ENCODE peak calls at places on chromosomes 16 and 17, in four cellular contexts. N is K562, H is WTC11, P is HepG2. G is an unnamed sample.

GRCh38 chr16:31700530-31701388 is 172.8 kb upstream of the ZNF267 start:
- DNase-seq in N (peak), H (peak), P (peak), G (peak)

GRCh38 chr16:88591577-88592021 is 21.4 kb downstream of the ZC3H18 start:
- DNase-seq in N (no peak), H (no peak), P (no peak), G (peak)

GRCh38 chr17:81365601-81366585 is 29.4 kb upstream of the BAHCC1 start:
- DNase-seq in N (peak), H (no peak), P (peak), G (peak)

GRCh38 chr16:49799172-49799571 is 56.7 kb downstream of the ZNF423 start:
- DNase-seq in N (no peak), H (peak), P (no peak), G (no peak)

GRCh38 chr17:47808830-47809480 is 12.6 kb downstream of the OSBPL7 start:
- DNase-seq in N (no peak), H (no peak), P (no peak), G (no peak)

GRCh38 chr16:9854665-9855064 is 327.6 kb downstream of the GRIN2A start:
- DNase-seq in N (no peak), H (no peak), P (no peak), G (no peak)

GRCh38 chr17:29621751-29622194 is 939 bp downstream of the CORO6 start:
- DNase-seq in N (peak), H (no peak), P (no peak), G (no peak)

GRCh38 chr17:62760888-62761267 is 47.2 kb downstream of the MARCHF10 start:
- DNase-seq in N (no peak), H (no peak), P (no peak), G (no peak)

GRCh38 chr16:3045758-3046505 is 429 bp upstream of the MMP25 start:
- DNase-seq in N (no peak), H (peak), P (no peak), G (no peak)
- TF ChIP-seq TCF7 in N (no peak), H (no peak), P (no peak), G (no peak)

GRCh38 chr17:27354051-27354490 is 60.2 kb downstream of the WSB1 start:
- DNase-seq in N (no peak), H (no peak), P (no peak), G (no peak)
- TF ChIP-seq TCF7 in N (no peak), H (no peak), P (no peak), G (no peak)

GRCh38 chr17:2905269-2905668 is 109.0 kb downstream of the RAP1GAP2 start:
- DNase-seq in N (no peak), H (no peak), P (no peak), G (no peak)

GRCh38 chr17:2902546-2902945 is 106.3 kb downstream of the RAP1GAP2 start:
- DNase-seq in N (no peak), H (no peak), P (no peak), G (no peak)

GRCh38 chr17:2903193-2903974 is 107.1 kb downstream of the RAP1GAP2 start:
- DNase-seq in N (no peak), H (no peak), P (peak), G (no peak)

GRCh38 chr17:2905697-2906595 is 109.7 kb downstream of the RAP1GAP2 start:
- DNase-seq in N (no peak), H (no peak), P (no peak), G (no peak)

DNA sequence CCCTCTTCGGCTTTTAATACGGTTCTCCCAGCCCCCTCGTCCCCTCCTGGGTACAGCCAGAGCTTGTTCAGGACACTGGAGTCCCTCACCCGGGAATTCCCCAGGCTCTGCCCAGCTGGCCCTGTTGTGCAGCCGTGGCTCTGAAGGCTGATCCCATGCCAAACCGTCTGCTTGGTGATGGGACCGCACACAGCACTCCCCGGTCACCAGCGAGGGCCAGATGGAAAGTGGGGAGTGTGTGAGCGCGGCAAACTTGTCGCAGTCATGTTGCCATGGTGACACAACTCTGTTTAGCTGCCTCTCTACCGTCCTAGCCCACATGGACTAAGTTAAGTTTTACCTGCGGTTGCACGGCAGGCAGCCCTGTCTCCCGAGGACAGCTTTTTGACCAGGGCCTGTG is 107.9 kb downstream of the RAP1GAP2 start:
- DNase-seq in N (no peak), H (no peak), P (no peak), G (no peak)
- TF ChIP-seq TCF7 in N (no peak), H (no peak), P (no peak), G (no peak)

DNA sequence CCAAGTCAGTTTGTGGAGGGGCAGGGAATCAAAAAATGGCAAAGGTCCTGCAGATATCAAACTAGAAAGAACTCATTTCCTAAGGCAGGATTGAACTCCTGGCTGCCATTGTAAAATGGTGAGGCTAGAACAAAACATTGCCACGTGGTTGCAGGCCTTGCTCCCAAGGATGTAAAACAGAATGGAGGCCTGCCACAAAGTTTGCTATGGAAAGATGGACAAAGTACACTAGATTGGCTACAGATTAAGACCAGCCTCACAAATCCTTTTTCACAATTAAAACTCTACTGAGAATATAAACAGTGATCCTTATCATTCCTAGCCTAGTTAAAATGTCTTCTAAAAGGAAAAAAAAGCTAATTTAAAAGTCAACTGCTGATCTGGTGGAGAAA is 30.9 kb downstream of the PHKB start:
- DNase-seq in N (no peak), H (no peak), P (no peak), G (no peak)
- TF ChIP-seq TCF7 in N (no peak), H (no peak), P (no peak), G (no peak)

DNA sequence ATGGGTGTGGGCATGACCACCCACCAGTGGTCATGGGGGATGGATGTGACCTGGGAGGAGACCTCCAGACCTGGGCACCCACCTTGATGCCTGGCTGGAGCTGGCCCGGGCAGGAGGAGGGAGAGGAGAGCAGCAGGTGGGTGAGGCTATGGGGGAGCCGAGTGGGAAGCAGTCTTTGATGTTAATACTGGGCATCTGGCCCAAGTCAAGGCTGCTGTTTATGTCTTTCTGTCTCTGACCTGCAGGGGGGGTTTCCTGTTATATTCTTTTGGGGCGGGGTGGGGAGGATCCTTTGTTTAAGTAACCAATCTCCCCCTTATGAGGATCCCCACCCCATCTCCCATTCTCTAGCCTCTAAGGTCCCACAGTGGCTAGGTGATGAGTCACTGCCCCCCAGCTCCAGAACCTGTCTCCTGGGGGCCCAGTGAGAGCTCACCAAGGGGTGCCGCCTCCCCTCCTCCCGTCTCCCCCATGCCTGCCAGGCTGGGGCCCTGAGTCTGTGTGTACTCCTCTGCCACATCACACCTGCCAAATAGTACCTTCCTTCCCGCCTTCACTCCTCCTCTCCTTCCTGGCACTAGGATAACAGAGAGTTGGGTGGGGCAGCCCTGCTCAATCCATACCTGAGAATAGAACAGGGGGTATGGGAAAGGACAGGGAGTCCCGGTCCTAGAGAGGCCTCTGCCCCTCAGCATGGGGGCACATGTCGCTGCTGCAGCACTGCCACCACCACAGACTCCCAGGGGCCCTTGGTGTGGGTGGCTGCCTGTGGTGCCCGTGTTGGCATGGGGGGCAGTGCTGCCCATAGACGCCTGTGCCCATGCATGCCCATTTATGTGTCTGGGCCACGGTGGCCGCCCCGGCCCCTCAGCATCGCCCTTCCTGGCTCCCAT is 7.2 kb downstream of the THRA start:
- DNase-seq in N (peak), H (no peak), P (no peak), G (no peak)
- TF ChIP-seq TCF7 in N (peak), H (no peak), P (no peak), G (no peak)

GRCh38 chr17:3748576-3748975 is 24.9 kb downstream of the HASPIN start:
- DNase-seq in N (no peak), H (no peak), P (no peak), G (no peak)

GRCh38 chr17:3747805-3748204 is 24.1 kb downstream of the HASPIN start:
- DNase-seq in N (no peak), H (no peak), P (peak), G (no peak)

GRCh38 chr17:3750296-3750695 is 26.6 kb downstream of the HASPIN start:
- DNase-seq in N (no peak), H (no peak), P (no peak), G (no peak)

GRCh38 chr17:3751836-3752235 is 28.1 kb downstream of the HASPIN start:
- DNase-seq in N (no peak), H (no peak), P (no peak), G (no peak)

DNA sequence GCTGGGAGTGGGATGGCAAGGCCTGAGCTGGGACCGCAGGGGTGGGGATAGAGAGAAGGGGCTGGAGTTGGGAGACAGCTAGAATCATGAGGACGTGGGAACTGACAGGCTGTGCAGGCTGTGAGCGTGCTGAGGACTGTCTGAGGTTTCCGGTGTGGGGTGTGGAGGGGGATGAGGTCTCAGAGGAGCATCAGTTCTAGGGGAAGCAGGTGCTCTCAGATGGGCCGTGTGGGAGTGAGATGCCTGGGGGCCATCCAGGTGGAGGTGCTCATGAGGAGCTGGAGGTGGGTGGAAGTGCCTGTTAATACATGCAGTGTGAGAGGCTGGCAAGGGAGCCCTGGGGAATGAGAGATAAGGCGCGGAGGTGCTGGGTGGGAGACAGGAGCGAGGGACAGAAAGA is 27.2 kb downstream of the HASPIN start:
- DNase-seq in N (no peak), H (no peak), P (no peak), G (no peak)
- TF ChIP-seq TCF7 in N (no peak), H (no peak), P (no peak), G (no peak)

DNA sequence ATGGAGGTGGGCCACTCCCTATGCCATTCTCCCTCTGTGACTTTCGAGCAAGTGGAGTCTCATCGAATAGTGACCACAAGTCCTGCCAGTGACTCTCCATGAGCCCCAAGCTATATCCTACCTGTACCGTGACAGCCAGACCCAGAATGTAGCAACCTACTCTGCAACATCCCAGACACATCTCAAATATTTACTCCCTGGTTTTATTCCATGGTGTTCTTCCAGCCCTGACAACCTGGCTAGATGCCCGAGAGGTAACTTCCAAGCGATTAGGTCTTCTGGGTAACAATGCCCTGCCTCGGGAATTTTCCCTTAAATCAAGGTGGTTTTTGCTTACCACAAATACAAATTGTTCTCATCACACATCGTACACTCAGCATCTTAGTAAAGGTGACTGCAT is 211.7 kb downstream of the ZFHX3 start:
- DNase-seq in N (no peak), H (no peak), P (no peak), G (no peak)
- TF ChIP-seq TCF7 in N (no peak), H (no peak), P (no peak), G (no peak)

G was measured in GM12878.